ENCODE peak calls at places on chromosome 14, in nine cellular contexts. O, Y, H, S, E, X, U, Q and K are unnamed samples. For H3K36me3 and H3K4me1, the result is how much of the 10 kb centered on the place peaks cover.

GRCh38 chr14:91284146-91284790 is 39.8 kb upstream of the GPR68 start:
- DNase-seq in O (no peak), Y (no peak), H (no peak), S (no peak), E (peak), X (no peak), U (no peak), Q (no peak), K (no peak)

GRCh38 chr14:40240456-40240855 is 808.2 kb upstream of the FBXO33 start:
- DNase-seq in O (no peak), Y (no peak), H (no peak), S (no peak), E (no peak), X (no peak), U (no peak), Q (no peak), K (no peak)

GRCh38 chr14:94787092-94787491 is 17.2 kb upstream of the GSC start:
- DNase-seq in O (peak), Y (no peak), H (no peak), S (no peak), E (no peak), X (no peak), U (no peak), Q (no peak), K (no peak)

GRCh38 chr14:81519200-81519998 is 14.3 kb downstream of the SEL1L start:
- DNase-seq in O (no peak), Y (no peak), H (no peak), S (no peak), E (no peak), X (no peak), U (no peak), Q (no peak), K (no peak)

GRCh38 chr14:74593241-74593985 is 18.6 kb downstream of the LTBP2 start:
- DNase-seq in O (no peak), Y (no peak), H (no peak), S (no peak), E (no peak), X (peak), U (no peak), Q (no peak), K (peak)

GRCh38 chr14:44027397-44027796 is 479.7 kb downstream of the FSCB start:
- DNase-seq in O (no peak), Y (no peak), H (no peak), S (no peak), E (no peak), X (no peak), U (no peak), Q (no peak), K (no peak)

GRCh38 chr14:104881369-104881979 is 16.4 kb downstream of the CEP170B start:
- DNase-seq in O (no peak), Y (no peak), H (no peak), S (no peak), E (peak), X (no peak), U (no peak), Q (no peak), K (no peak)

GRCh38 chr14:35695647-35696046 is 113.4 kb downstream of the RALGAPA1 start:
- DNase-seq in O (no peak), Y (no peak), H (no peak), S (no peak), E (no peak), X (no peak), U (no peak), Q (no peak), K (no peak)

GRCh38 chr14:87013583-87013982 is 979.4 kb downstream of the GALC start:
- DNase-seq in O (no peak), Y (no peak), H (no peak), S (no peak), E (no peak), X (no peak), U (no peak), Q (no peak), K (no peak)

GRCh38 chr14:36361210-36361853 is 40.9 kb upstream of the MBIP start:
- DNase-seq in O (no peak), Y (no peak), H (no peak), S (no peak), E (no peak), X (no peak), U (no peak), Q (no peak), K (no peak)

GRCh38 chr14:98731701-98732100 is 540.3 kb downstream of the BCL11B start:
- DNase-seq in O (no peak), Y (no peak), H (no peak), S (no peak), E (no peak), X (no peak), U (no peak), Q (no peak), K (no peak)

GRCh38 chr14:29126361-29126760 is 359.8 kb downstream of the FOXG1 start:
- DNase-seq in O (no peak), Y (no peak), H (no peak), S (no peak), E (no peak), X (no peak), U (no peak), Q (no peak), K (no peak)

GRCh38 chr14:24664366-24664765 is 30.4 kb upstream of the GZMB start:
- DNase-seq in O (no peak), Y (no peak), H (no peak), S (no peak), E (no peak), X (no peak), U (no peak), Q (no peak), K (no peak)

DNA sequence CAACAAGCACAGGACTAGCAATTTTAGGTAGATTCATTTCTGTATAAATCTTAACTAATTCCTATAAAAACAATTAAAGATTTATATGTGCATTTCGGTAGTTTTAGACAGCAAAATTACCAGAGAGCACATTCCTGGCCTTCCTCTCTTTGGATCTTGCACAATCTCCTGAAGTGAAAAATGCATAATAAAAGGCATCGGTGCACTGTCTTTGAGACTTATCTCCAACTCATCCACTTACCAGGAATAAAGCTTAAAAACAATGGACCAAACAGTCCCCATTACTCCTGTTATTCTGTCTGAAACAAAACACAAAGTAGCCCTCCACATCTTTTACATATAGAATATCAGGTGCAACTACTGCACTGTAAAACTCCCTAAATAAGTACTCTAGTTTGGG is 69.3 kb downstream of the HECTD1 start:
- DNase-seq in O (no peak), Y (no peak), H (no peak), S (no peak), E (no peak), X (no peak), U (no peak), Q (no peak), K (no peak)
- H3K36me3 ChIP-seq in O (half or more), Y (half or more), H (under half), S (half or more), E (half or more), X (half or more), U (half or more), Q (under half), K (under half)

DNA sequence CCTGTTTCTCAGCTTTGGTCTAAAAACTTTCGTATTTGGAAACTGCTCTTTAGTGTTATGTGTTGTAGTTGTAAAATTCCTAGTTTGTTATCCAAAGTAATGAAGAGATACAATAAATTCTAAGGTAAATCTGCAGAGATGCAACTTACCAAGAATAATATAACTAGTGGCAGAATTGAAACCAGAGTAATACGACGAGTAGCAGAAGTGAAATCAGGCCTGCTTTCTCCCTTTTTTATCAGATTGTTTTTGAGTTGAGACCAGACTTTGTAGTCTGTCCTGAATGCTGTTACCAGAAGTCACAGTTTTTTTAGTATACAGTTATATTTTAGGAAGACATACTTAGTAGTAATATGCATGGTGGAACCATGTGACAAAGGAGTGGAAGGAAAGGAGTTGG is 12.5 kb downstream of the PAPOLA start:
- DNase-seq in O (no peak), Y (no peak), H (no peak), S (peak), E (no peak), X (no peak), U (no peak), Q (no peak), K (no peak)
- H3K4me1 ChIP-seq in O (half or more), Y (half or more), H (under half), S (half or more), E (under half), X (half or more), U (under half), Q (under half), K (under half)

GRCh38 chr14:96164861-96165490 is 39.7 kb upstream of the BDKRB2 start:
- DNase-seq in O (peak), Y (no peak), H (no peak), S (no peak), E (no peak), X (no peak), U (no peak), Q (no peak), K (peak)

GRCh38 chr14:96168581-96168980 is 36.1 kb upstream of the BDKRB2 start:
- DNase-seq in O (no peak), Y (no peak), H (no peak), S (no peak), E (no peak), X (no peak), U (no peak), Q (no peak), K (no peak)

GRCh38 chr14:96166475-96167223 is 38.0 kb upstream of the BDKRB2 start:
- DNase-seq in O (peak), Y (no peak), H (no peak), S (no peak), E (no peak), X (no peak), U (no peak), Q (no peak), K (no peak)

GRCh38 chr14:96165493-96166474 is 38.9 kb upstream of the BDKRB2 start:
- DNase-seq in O (peak), Y (peak), H (no peak), S (no peak), E (no peak), X (no peak), U (no peak), Q (no peak), K (no peak)

DNA sequence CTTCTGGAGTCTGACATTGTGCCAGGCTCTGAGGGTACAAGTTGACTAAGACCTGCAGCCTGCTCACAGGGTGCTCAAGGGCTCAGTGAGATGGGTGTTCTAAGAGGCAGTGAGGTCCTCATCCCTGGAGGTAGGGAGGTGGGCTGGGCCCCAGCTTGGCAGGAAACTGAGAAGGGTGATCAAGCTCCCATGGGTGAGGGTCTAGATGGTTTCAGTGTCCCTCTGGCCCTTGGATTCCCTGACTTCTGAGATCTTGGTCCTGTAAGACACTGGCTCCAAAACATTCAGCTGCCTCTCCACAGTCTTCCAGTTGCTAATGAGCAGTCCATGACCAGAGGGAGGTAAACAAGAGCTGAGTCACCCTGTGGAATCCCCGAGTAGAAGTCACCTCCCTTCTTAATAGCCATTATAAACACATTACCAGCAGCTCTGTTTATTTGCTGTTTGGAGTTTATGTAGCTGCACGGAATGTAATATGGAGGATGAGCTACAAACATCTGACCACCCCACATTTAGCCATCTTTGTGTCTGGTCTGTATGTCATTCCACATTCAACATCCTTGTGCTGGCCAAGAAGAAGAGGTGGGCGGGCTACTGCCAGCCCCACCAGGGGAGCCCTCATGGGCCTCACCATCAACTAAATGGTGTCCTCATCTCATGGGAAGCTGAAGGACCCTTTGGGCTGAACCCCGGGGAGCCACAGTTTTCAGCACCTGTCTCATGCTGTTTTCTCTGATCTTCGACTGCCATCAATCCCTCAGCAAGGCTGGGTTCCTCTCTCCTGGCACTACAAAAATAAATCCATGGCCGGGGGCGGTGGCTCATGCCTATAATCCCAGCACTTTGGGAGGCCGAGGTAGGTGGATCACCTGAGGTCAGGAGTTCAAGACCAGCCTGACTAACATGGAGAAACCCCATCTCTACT is 37.2 kb upstream of the BDKRB2 start:
- DNase-seq in O (peak), Y (peak), H (no peak), S (no peak), E (no peak), X (no peak), U (no peak), Q (no peak), K (peak)
- H3K27ac ChIP-seq in O (no peak), Y (peak), H (no peak), S (no peak), E (no peak), X (no peak), U (no peak), Q (no peak), K (peak)

GRCh38 chr14:96858643-96859042 is 61.5 kb downstream of the VRK1 start:
- DNase-seq in O (no peak), Y (no peak), H (no peak), S (no peak), E (no peak), X (no peak), U (no peak), Q (no peak), K (no peak)
- H3K36me3 ChIP-seq in O (under half), Y (under half), H (under half), S (half or more), E (under half), X (under half), U (under half), Q (under half), K (under half)

GRCh38 chr14:71586131-71586893 is 345.9 kb upstream of the RGS6 start:
- DNase-seq in O (no peak), Y (no peak), H (no peak), S (no peak), E (peak), X (no peak), U (peak), Q (no peak), K (no peak)
- H3K4me1 ChIP-seq in O (under half), Y (under half), H (under half), S (under half), E (under half), X (under half), U (under half), Q (under half), K (under half)

GRCh38 chr14:93015505-93015904 is 92.6 kb downstream of the CHGA start:
- DNase-seq in O (no peak), Y (no peak), H (no peak), S (no peak), E (no peak), X (no peak), U (no peak), Q (no peak), K (no peak)
- H3K27ac ChIP-seq in O (no peak), Y (no peak), H (peak), S (no peak), E (no peak), X (no peak), U (no peak), Q (no peak), K (no peak)

GRCh38 chr14:70425349-70425748 is 8.5 kb upstream of the SYNJ2BP start:
- DNase-seq in O (no peak), Y (no peak), H (no peak), S (no peak), E (peak), X (no peak), U (no peak), Q (no peak), K (no peak)
- H3K36me3 ChIP-seq in O (under half), Y (under half), H (under half), S (under half), E (under half), X (under half), U (under half), Q (under half), K (under half)